ENCODE peak calls at places on chromosomes 5 and 9, in seven cellular contexts. N, A, F, U, R, M and Y are unnamed samples.

GRCh38 chr9:136310273-136311030 is 6.6 kb upstream of the CCDC187 start:
- DNase-seq in N (no peak), A (no peak), F (no peak), U (no peak), R (no peak), M (no peak), Y (no peak)

GRCh38 chr5:143931389-143931984 is 119.5 kb downstream of the HMHB1 start:
- DNase-seq in N (no peak), A (no peak), F (peak), U (no peak), R (no peak), M (peak), Y (no peak)

GRCh38 chr9:99357575-99357974 is 135.5 kb downstream of the SEC61B start:
- DNase-seq in N (no peak), A (no peak), F (peak), U (no peak), R (no peak), M (no peak), Y (no peak)

GRCh38 chr5:102341918-102342317 is 45.8 kb upstream of the SLCO4C1 start:
- DNase-seq in N (no peak), A (no peak), F (no peak), U (peak), R (no peak), M (no peak), Y (no peak)

GRCh38 chr5:107652839-107653607 is 17.7 kb downstream of the EFNA5 start:
- DNase-seq in N (no peak), A (no peak), F (no peak), U (no peak), R (no peak), M (no peak), Y (no peak)

GRCh38 chr5:93995126-93995621 is 253.8 kb upstream of the POU5F2 start:
- DNase-seq in N (no peak), A (no peak), F (no peak), U (peak), R (no peak), M (no peak), Y (peak)

GRCh38 chr9:108994695-108995094 is 18.6 kb downstream of the CTNNAL1 start:
- DNase-seq in N (no peak), A (no peak), F (no peak), U (peak), R (no peak), M (no peak), Y (peak)

GRCh38 chr5:56327810-56328209 is 94.7 kb upstream of the ANKRD55 start:
- DNase-seq in N (no peak), A (no peak), F (no peak), U (no peak), R (peak), M (no peak), Y (no peak)

GRCh38 chr5:103808464-103809106 is 246.0 kb upstream of the NUDT12 start:
- DNase-seq in N (no peak), A (no peak), F (peak), U (peak), R (no peak), M (peak), Y (peak)

GRCh38 chr9:114153761-114154596 is 1.4 kb upstream of the COL27A1 start:
- DNase-seq in N (no peak), A (no peak), F (no peak), U (peak), R (no peak), M (no peak), Y (no peak)

GRCh38 chr9:127189628-127190027 is 67.2 kb upstream of the ANGPTL2 start:
- DNase-seq in N (no peak), A (no peak), F (no peak), U (no peak), R (no peak), M (no peak), Y (no peak)

GRCh38 chr9:37992924-37993349 is 76.1 kb downstream of the SHB start:
- DNase-seq in N (no peak), A (no peak), F (no peak), U (no peak), R (no peak), M (peak), Y (no peak)

GRCh38 chr9:128020692-128021091 is 39.9 kb upstream of the EEIG1 start:
- DNase-seq in N (no peak), A (no peak), F (no peak), U (no peak), R (no peak), M (no peak), Y (no peak)

GRCh38 chr5:96934695-96935555 is 955 bp upstream of the LNPEP start:
- DNase-seq in N (peak), A (peak), F (peak), U (peak), R (peak), M (peak), Y (peak)

GRCh38 chr9:4939118-4939561 is 45.9 kb upstream of the JAK2 start:
- DNase-seq in N (no peak), A (no peak), F (no peak), U (no peak), R (no peak), M (peak), Y (peak)

GRCh38 chr9:32644698-32645097 is 9.2 kb upstream of the TAF1L start:
- DNase-seq in N (no peak), A (no peak), F (no peak), U (peak), R (no peak), M (no peak), Y (no peak)

GRCh38 chr5:72160299-72160698 is 53.0 kb downstream of the MAP1B start:
- DNase-seq in N (no peak), A (no peak), F (no peak), U (peak), R (no peak), M (no peak), Y (no peak)

GRCh38 chr5:10590226-10591047 is 26.6 kb downstream of the ANKRD33B start:
- DNase-seq in N (no peak), A (no peak), F (no peak), U (peak), R (no peak), M (no peak), Y (no peak)

GRCh38 chr9:93911871-93912554 is 43.1 kb downstream of the BARX1 start:
- DNase-seq in N (no peak), A (no peak), F (no peak), U (no peak), R (no peak), M (no peak), Y (no peak)

GRCh38 chr5:9447691-9448090 is 98.2 kb downstream of the SEMA5A start:
- DNase-seq in N (no peak), A (no peak), F (no peak), U (peak), R (no peak), M (peak), Y (no peak)

GRCh38 chr5:171913987-171914273 is 92.5 kb downstream of the FBXW11 start:
- DNase-seq in N (no peak), A (no peak), F (no peak), U (peak), R (no peak), M (no peak), Y (no peak)

GRCh38 chr5:125408582-125409069 is 662.2 kb upstream of the ZNF608 start:
- DNase-seq in N (no peak), A (no peak), F (no peak), U (peak), R (no peak), M (no peak), Y (no peak)

GRCh38 chr5:73591102-73591695 is 25.7 kb downstream of the UTP15 start:
- DNase-seq in N (no peak), A (no peak), F (peak), U (peak), R (no peak), M (peak), Y (peak)

GRCh38 chr9:137053944-137054931 is at the start of gene ENTPD2:
- DNase-seq in N (no peak), A (no peak), F (no peak), U (no peak), R (peak), M (no peak), Y (no peak)

GRCh38 chr9:32677931-32678330 is 42.5 kb upstream of the TAF1L start:
- DNase-seq in N (no peak), A (no peak), F (no peak), U (no peak), R (no peak), M (no peak), Y (no peak)

GRCh38 chr5:134477462-134478245 is 47.8 kb upstream of the JADE2 start:
- DNase-seq in N (no peak), A (no peak), F (no peak), U (peak), R (peak), M (no peak), Y (no peak)

GRCh38 chr5:36300181-36300926 is 1.3 kb downstream of the RANBP3L start:
- DNase-seq in N (no peak), A (no peak), F (no peak), U (no peak), R (no peak), M (no peak), Y (no peak)

GRCh38 chr5:59712836-59713487 is 180.6 kb downstream of the PDE4D start:
- DNase-seq in N (no peak), A (no peak), F (no peak), U (no peak), R (no peak), M (no peak), Y (peak)

GRCh38 chr5:144237851-144238250 is 67.2 kb downstream of the KCTD16 start:
- DNase-seq in N (no peak), A (no peak), F (peak), U (no peak), R (no peak), M (peak), Y (no peak)

GRCh38 chr9:123033864-123034598 is 564 bp downstream of the GPR21 start:
- DNase-seq in N (no peak), A (no peak), F (no peak), U (no peak), R (no peak), M (peak), Y (no peak)

GRCh38 chr9:134925011-134925511 is 7.3 kb upstream of the FCN1 start:
- DNase-seq in N (no peak), A (no peak), F (no peak), U (no peak), R (peak), M (no peak), Y (no peak)

GRCh38 chr9:115167175-115167574 is 49.2 kb upstream of the TNC start:
- DNase-seq in N (no peak), A (no peak), F (no peak), U (peak), R (no peak), M (no peak), Y (no peak)

GRCh38 chr5:176772271-176773210 is 37.8 kb upstream of the UNC5A start:
- DNase-seq in N (no peak), A (no peak), F (no peak), U (no peak), R (no peak), M (no peak), Y (no peak)

GRCh38 chr5:17238521-17239041 is 21.1 kb downstream of the BASP1 start:
- DNase-seq in N (no peak), A (no peak), F (no peak), U (peak), R (no peak), M (no peak), Y (no peak)

GRCh38 chr5:148843510-148844318 is 17.3 kb downstream of the ADRB2 start:
- DNase-seq in N (no peak), A (no peak), F (no peak), U (peak), R (no peak), M (no peak), Y (no peak)